ENCODE peak calls at places on chromosomes 1 and 21, in seven cellular contexts. O is CD4-positive, alpha-beta memory T cell; P is transverse colon; U is left lung; J is SJSA1; R is neural progenitor cell; W is suprapubic skin. D is an unnamed sample. For H3K4me1, the result is how much of the 10 kb centered on the place peaks cover.

GRCh38 chr1:90189889-90190288 is 195.0 kb downstream of the ZNF326 start:
- DNase-seq in O (no peak), P (no peak), U (no peak), J (no peak), R (no peak), W (no peak), D (no peak)

GRCh38 chr1:168224991-168225390 is 813 bp upstream of the SFT2D2 start:
- DNase-seq in O (no peak), P (no peak), U (no peak), J (no peak), R (no peak), W (no peak), D (no peak)

GRCh38 chr1:90986954-90987353 is 34.9 kb downstream of the ZNF644 start:
- DNase-seq in O (no peak), P (no peak), U (no peak), J (no peak), R (no peak), W (no peak), D (no peak)

GRCh38 chr1:226121587-226122400 is 59.3 kb downstream of the H3-3A start:
- DNase-seq in O (peak), P (peak), U (peak), J (peak), R (peak), W (peak), D (peak)

GRCh38 chr1:44659566-44659965 is 14.7 kb downstream of the TMEM53 start:
- DNase-seq in O (no peak), P (no peak), U (no peak), J (no peak), R (no peak), W (no peak), D (no peak)

GRCh38 chr1:214983126-214983869 is 99.2 kb upstream of the KCNK2 start:
- DNase-seq in O (no peak), P (no peak), U (no peak), J (no peak), R (no peak), W (no peak), D (no peak)

GRCh38 chr1:152185544-152186391 is 26.7 kb upstream of the RPTN start:
- DNase-seq in O (peak), P (peak), U (no peak), J (peak), R (peak), W (no peak), D (peak)

GRCh38 chr1:62841587-62842169 is 57.7 kb downstream of the ATG4C start:
- DNase-seq in O (peak), P (no peak), U (no peak), J (no peak), R (peak), W (no peak), D (peak)

GRCh38 chr1:41799723-41800122 is 119.0 kb downstream of the HIVEP3 start:
- DNase-seq in O (no peak), P (no peak), U (no peak), J (no peak), R (no peak), W (no peak), D (peak)

GRCh38 chr1:241916196-241916595 is 41.4 kb upstream of the BECN2 start:
- DNase-seq in O (no peak), P (no peak), U (no peak), J (no peak), R (no peak), W (no peak), D (no peak)

GRCh38 chr1:12177156-12177998 is 10.6 kb downstream of the TNFRSF1B start:
- DNase-seq in O (no peak), P (no peak), U (peak), J (no peak), R (peak), W (no peak), D (peak)

GRCh38 chr1:234779160-234779538 is 169.2 kb upstream of the IRF2BP2 start:
- DNase-seq in O (no peak), P (no peak), U (no peak), J (peak), R (peak), W (no peak), D (no peak)

GRCh38 chr1:230577537-230577936 is 64.7 kb upstream of the COG2 start:
- DNase-seq in O (no peak), P (no peak), U (no peak), J (no peak), R (no peak), W (no peak), D (no peak)

GRCh38 chr1:185200889-185201288 is 43.9 kb downstream of the SWT1 start:
- DNase-seq in O (no peak), P (no peak), U (no peak), J (no peak), R (peak), W (no peak), D (no peak)

GRCh38 chr1:237864338-237865244 is 26.1 kb downstream of the ZP4 start:
- DNase-seq in O (no peak), P (peak), U (peak), J (no peak), R (peak), W (peak), D (no peak)

GRCh38 chr1:244878681-244879080 is 14.3 kb upstream of the HNRNPU start:
- DNase-seq in O (no peak), P (no peak), U (no peak), J (no peak), R (no peak), W (no peak), D (no peak)

GRCh38 chr1:8343464-8344001 is 25.6 kb downstream of the SLC45A1 start:
- DNase-seq in O (no peak), P (peak), U (peak), J (peak), R (no peak), W (peak), D (no peak)

GRCh38 chr1:117613249-117613968 is 7.6 kb downstream of the TENT5C start:
- DNase-seq in O (no peak), P (no peak), U (no peak), J (no peak), R (no peak), W (no peak), D (no peak)

GRCh38 chr1:173865468-173866164 is 2.2 kb downstream of the GAS5 start:
- DNase-seq in O (no peak), P (no peak), U (no peak), J (no peak), R (no peak), W (no peak), D (peak)

GRCh38 chr1:110916669-110917306 is 43.8 kb downstream of the CD53 start:
- DNase-seq in O (peak), P (no peak), U (no peak), J (no peak), R (no peak), W (no peak), D (peak)

GRCh38 chr1:236870721-236871120 is 75.6 kb downstream of the MTR start:
- DNase-seq in O (no peak), P (no peak), U (no peak), J (no peak), R (no peak), W (no peak), D (no peak)

GRCh38 chr1:14296795-14297194 is 301.7 kb upstream of the KAZN start:
- DNase-seq in O (no peak), P (no peak), U (no peak), J (no peak), R (no peak), W (no peak), D (no peak)

GRCh38 chr1:41528106-41528505 is 43.6 kb upstream of the EDN2 start:
- DNase-seq in O (no peak), P (no peak), U (no peak), J (no peak), R (no peak), W (no peak), D (no peak)

GRCh38 chr1:154623358-154623757 is 15.4 kb upstream of the ADAR start:
- DNase-seq in O (no peak), P (no peak), U (no peak), J (no peak), R (no peak), W (no peak), D (no peak)

GRCh38 chr1:9413143-9413876 is 120.6 kb downstream of the SPSB1 start:
- DNase-seq in O (no peak), P (peak), U (no peak), J (peak), R (peak), W (peak), D (peak)

GRCh38 chr21:32803651-32804050 is 32.1 kb upstream of the PAXBP1 start:
- DNase-seq in O (no peak), P (no peak), U (no peak), J (no peak), R (no peak), W (no peak), D (no peak)

GRCh38 chr1:199273837-199274379 is 635.1 kb downstream of the PTPRC start:
- DNase-seq in O (no peak), P (no peak), U (no peak), J (no peak), R (no peak), W (no peak), D (no peak)

GRCh38 chr1:80961464-80962190 is 839.1 kb upstream of the ADGRL2 start:
- DNase-seq in O (no peak), P (no peak), U (no peak), J (no peak), R (peak), W (no peak), D (no peak)

GRCh38 chr1:26533951-26534514 is 4.5 kb downstream of the RPS6KA1 start:
- DNase-seq in O (no peak), P (no peak), U (no peak), J (no peak), R (no peak), W (no peak), D (no peak)

GRCh38 chr1:203871114-203871875 is 9.9 kb downstream of the SNRPE start:
- DNase-seq in O (peak), P (peak), U (no peak), J (peak), R (peak), W (no peak), D (peak)

GRCh38 chr1:83746234-83746633 is 252.7 kb downstream of the TTLL7 start:
- DNase-seq in O (no peak), P (no peak), U (no peak), J (no peak), R (no peak), W (no peak), D (no peak)

GRCh38 chr1:208835082-208835467 is 590.9 kb upstream of the PLXNA2 start:
- DNase-seq in O (no peak), P (no peak), U (no peak), J (no peak), R (peak), W (no peak), D (no peak)

GRCh38 chr1:153610334-153611023 is 2.5 kb downstream of the S100A16 start:
- DNase-seq in O (no peak), P (no peak), U (no peak), J (no peak), R (no peak), W (no peak), D (no peak)

GRCh38 chr1:76352741-76353435 is 278.3 kb downstream of the ST6GALNAC3 start:
- DNase-seq in O (no peak), P (no peak), U (no peak), J (no peak), R (no peak), W (no peak), D (no peak)

GRCh38 chr1:206461602-206462455 is 8.4 kb upstream of the IKBKE start:
- DNase-seq in O (peak), P (peak), U (no peak), J (peak), R (peak), W (no peak), D (peak)

GRCh38 chr1:60922304-60922703 is 160.1 kb upstream of the NFIA start:
- DNase-seq in O (no peak), P (peak), U (no peak), J (no peak), R (no peak), W (peak), D (no peak)

GRCh38 chr1:60924165-60924564 is 158.2 kb upstream of the NFIA start:
- DNase-seq in O (no peak), P (no peak), U (no peak), J (no peak), R (no peak), W (no peak), D (no peak)

GRCh38 chr1:60923287-60924110 is 158.9 kb upstream of the NFIA start:
- DNase-seq in O (no peak), P (no peak), U (no peak), J (no peak), R (no peak), W (no peak), D (no peak)

GRCh38 chr1:60921175-60921574 is 161.2 kb upstream of the NFIA start:
- DNase-seq in O (no peak), P (no peak), U (no peak), J (no peak), R (peak), W (no peak), D (no peak)

DNA sequence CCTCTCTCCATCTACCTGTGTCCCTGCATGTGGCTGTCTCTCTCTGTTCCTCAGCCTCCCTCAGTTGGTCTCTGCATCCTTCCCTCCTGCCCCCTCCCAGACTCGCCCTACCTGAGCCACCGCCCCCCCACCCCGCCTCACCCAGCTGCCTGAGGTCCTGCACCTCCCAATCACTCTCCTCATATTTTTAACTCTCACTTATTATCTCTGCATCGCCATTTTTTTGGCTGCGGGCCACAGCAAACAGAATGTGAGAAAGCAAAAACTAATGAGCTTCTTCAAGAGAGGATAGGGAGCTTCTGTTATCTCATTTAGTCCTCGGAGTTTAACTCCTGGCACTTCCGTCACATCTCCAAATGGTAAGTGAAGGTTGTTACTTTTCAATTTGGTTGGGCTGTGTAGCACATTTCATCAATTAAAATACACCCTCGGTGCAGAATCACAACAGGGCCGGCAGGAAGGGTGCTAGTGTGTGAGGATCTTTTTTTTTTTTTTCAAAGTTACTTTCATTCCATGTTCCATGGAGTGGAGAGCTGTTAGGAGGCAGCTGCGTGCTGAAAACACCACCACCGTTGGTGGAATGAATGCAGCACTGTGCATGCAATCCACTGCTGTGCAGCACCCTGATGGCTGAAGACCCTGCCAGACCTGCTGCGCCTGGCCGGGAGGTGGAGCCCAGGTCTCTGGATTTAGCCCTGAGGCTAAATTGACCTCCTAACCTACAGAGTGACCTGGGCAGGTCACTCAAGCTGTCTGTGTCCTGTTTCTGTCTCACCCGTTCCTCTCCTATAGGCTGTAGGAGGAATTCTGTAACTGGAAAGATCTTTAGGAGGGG is 157.2 kb upstream of the NFIA start:
- DNase-seq in O (no peak), P (no peak), U (no peak), J (no peak), R (no peak), W (no peak), D (no peak)
- H3K27ac ChIP-seq in O (no peak), P (no peak), U (no peak), J (no peak), R (no peak), W (no peak), D (no peak)

GRCh38 chr21:30600787-30601186 is at the start of gene KRTAP22-1:
- DNase-seq in O (no peak), P (no peak), U (no peak), J (no peak), R (no peak), W (no peak), D (no peak)

DNA sequence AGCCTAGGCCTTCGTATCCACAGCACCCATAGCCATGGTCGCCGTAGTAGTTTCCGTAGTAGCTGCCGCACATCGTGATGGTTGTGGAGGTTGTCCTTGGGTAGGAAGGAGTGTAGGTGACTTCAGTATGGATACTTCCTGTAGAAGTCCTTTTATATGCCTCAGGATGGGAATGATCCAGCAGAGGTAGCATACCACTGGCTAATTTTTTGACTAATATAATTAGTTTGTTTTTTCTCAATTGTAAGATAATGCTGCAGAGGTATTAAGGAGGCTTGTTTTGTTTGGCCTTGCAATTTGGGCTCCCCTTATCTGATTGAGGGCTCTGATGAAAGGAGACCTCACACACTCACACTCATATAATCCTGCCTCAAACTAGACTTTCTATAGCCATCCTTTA is at the start of gene KRTAP6-2:
- DNase-seq in O (no peak), P (no peak), U (no peak), J (no peak), R (no peak), W (no peak), D (no peak)
- H3K4me1 ChIP-seq in O (under half), P (under half), U (under half), J (under half), R (under half), W (under half), D (under half)

GRCh38 chr1:94795321-94795899 is 24.7 kb upstream of the SLC44A3 start:
- DNase-seq in O (no peak), P (no peak), U (no peak), J (no peak), R (no peak), W (no peak), D (no peak)

GRCh38 chr1:94790246-94790645 is 29.9 kb upstream of the SLC44A3 start:
- DNase-seq in O (no peak), P (no peak), U (no peak), J (no peak), R (no peak), W (no peak), D (no peak)

GRCh38 chr1:94792876-94793605 is 27.1 kb upstream of the SLC44A3 start:
- DNase-seq in O (no peak), P (no peak), U (no peak), J (no peak), R (no peak), W (no peak), D (no peak)

GRCh38 chr1:94790670-94791069 is 29.5 kb upstream of the SLC44A3 start:
- DNase-seq in O (no peak), P (no peak), U (no peak), J (no peak), R (no peak), W (no peak), D (no peak)

DNA sequence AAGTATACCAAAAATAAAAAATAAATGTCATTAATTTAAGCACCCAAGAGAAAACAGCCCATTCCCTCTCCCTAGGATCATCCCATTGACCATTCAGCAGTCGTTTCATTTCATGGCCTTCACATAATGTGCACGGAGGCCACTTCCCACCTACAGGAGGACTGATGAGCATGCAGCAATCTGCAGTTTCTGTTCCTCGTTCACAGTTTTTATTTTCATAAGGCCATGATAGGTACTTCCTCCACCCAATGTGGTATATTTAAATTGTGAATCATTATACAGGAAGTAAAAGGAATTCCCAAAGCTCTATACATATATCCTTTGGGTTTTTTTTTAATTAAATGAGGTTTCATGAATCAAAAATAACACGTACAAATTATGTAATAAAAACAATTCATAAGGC is 27.7 kb upstream of the SLC44A3 start:
- DNase-seq in O (no peak), P (peak), U (no peak), J (peak), R (no peak), W (no peak), D (no peak)
- H3K27ac ChIP-seq in O (no peak), P (peak), U (peak), J (peak), R (no peak), W (no peak), D (no peak)

GRCh38 chr1:162347281-162347680 is 29.4 kb downstream of the SPATA46 start:
- DNase-seq in O (no peak), P (no peak), U (no peak), J (no peak), R (no peak), W (no peak), D (no peak)
- H3K4me1 ChIP-seq in O (under half), P (under half), U (under half), J (under half), R (under half), W (under half), D (under half)

GRCh38 chr21:14677023-14677422 is 130.9 kb upstream of the SAMSN1 start:
- DNase-seq in O (no peak), P (no peak), U (no peak), J (no peak), R (no peak), W (no peak), D (no peak)

GRCh38 chr21:14673649-14674048 is 127.5 kb upstream of the SAMSN1 start:
- DNase-seq in O (no peak), P (no peak), U (no peak), J (no peak), R (peak), W (no peak), D (no peak)

GRCh38 chr21:14675774-14676530 is 129.8 kb upstream of the SAMSN1 start:
- DNase-seq in O (peak), P (no peak), U (no peak), J (no peak), R (no peak), W (no peak), D (peak)

GRCh38 chr21:14678987-14679574 is 133.0 kb upstream of the SAMSN1 start:
- DNase-seq in O (no peak), P (peak), U (no peak), J (no peak), R (no peak), W (no peak), D (no peak)

GRCh38 chr21:14677639-14678179 is 131.6 kb upstream of the SAMSN1 start:
- DNase-seq in O (no peak), P (no peak), U (no peak), J (no peak), R (no peak), W (no peak), D (no peak)
- H3K27ac ChIP-seq in O (no peak), P (peak), U (no peak), J (no peak), R (no peak), W (no peak), D (peak)

GRCh38 chr21:38807987-38808386 is 2.3 kb downstream of the ETS2 start:
- DNase-seq in O (no peak), P (peak), U (no peak), J (no peak), R (peak), W (no peak), D (no peak)

GRCh38 chr21:38809170-38809878 is 3.6 kb downstream of the ETS2 start:
- DNase-seq in O (no peak), P (peak), U (no peak), J (peak), R (no peak), W (no peak), D (no peak)

GRCh38 chr21:38806153-38806941 is 618 bp downstream of the ETS2 start:
- DNase-seq in O (peak), P (peak), U (peak), J (no peak), R (peak), W (peak), D (peak)

GRCh38 chr21:38806942-38807284 is 1.2 kb downstream of the ETS2 start:
- DNase-seq in O (no peak), P (no peak), U (no peak), J (no peak), R (no peak), W (no peak), D (peak)

DNA sequence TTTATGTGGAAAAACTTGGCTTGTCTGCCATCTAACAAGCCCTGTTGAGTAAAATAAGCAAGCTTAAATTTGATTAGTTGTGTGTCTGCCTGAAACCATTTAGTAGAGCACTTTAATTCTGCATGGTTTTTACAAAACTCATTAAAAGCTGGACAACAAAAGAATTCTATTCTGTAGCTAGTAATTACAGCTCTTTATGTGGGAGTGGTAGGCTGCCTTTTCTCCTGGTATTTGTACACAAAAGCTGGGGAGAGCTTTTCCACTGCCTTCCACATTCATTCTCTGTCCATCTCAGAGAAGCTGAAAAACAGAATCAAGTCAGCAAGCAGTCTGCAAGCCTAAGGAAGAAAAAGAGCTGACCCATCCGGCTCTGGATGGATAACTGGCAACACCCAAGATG is 1.8 kb downstream of the ETS2 start:
- DNase-seq in O (no peak), P (no peak), U (no peak), J (no peak), R (peak), W (no peak), D (no peak)
- H3K4me1 ChIP-seq in O (under half), P (half or more), U (half or more), J (half or more), R (under half), W (under half), D (under half)